ENCODE peak calls at places on chromosomes 13 and 19, in eight cellular contexts. N is stimulated activated CD4-positive, alpha-beta T cell treated with anti-CD3 and anti-CD28 coated beads, Interleukin-1b, Interleukin-23, amount 100 ng/mL, for 24 hours; J is left cardiac atrium; D is astrocyte of the spinal cord; L is effector CD4-positive, alpha-beta T cell; T is heart left ventricle; Y is HFFc6; E is CD4-positive, alpha-beta memory T cell. X is an unnamed sample.
A peak's percentile ranks its signal among the peaks of the same experiment; 100 is the strongest.

GRCh38 chr13:106570354-106570822 is 2.5 kb upstream of the ARGLU1 start:
- DNase-seq in L (peak; percentile 48), E (no peak), J (peak; percentile 90), Y (peak; percentile 5), N (no peak), D (no peak), T (peak; percentile 75), X (peak; percentile 22)

GRCh38 chr13:72536668-72537399 is 190.6 kb downstream of the MZT1 start:
- DNase-seq in E (no peak), J (no peak), Y (no peak), L (no peak), D (peak; percentile 25), T (no peak), N (no peak), X (no peak)

GRCh38 chr13:97352815-97353214 is 81.2 kb upstream of the RAP2A start:
- DNase-seq in D (no peak), Y (no peak), N (no peak), J (no peak), T (no peak), E (no peak), L (no peak), X (no peak)

GRCh38 chr19:43751466-43752220 is 3.1 kb downstream of the SMG9 start:
- DNase-seq in E (no peak), T (no peak), J (no peak), D (peak; percentile 53), N (no peak), Y (peak; percentile 60), L (no peak), X (no peak)

GRCh38 chr19:38949580-38950367 is 19.0 kb downstream of the MRPS12 start:
- DNase-seq in T (peak; percentile 85), E (peak; percentile 75), D (peak; percentile 82), L (peak; percentile 59), Y (no peak), N (peak; percentile 52), J (peak; percentile 93), X (peak; percentile 70)

GRCh38 chr13:45728759-45729158 is 26.6 kb downstream of the CBY2 start:
- DNase-seq in T (no peak), L (no peak), N (no peak), J (no peak), D (no peak), E (no peak), Y (no peak), X (no peak)

GRCh38 chr13:40440990-40441820 is 225.2 kb downstream of the FOXO1 start:
- DNase-seq in J (peak; percentile 85), D (peak; percentile 48), L (no peak), N (no peak), T (peak; percentile 80), Y (no peak), E (no peak), X (peak; percentile 31)

GRCh38 chr19:4732680-4733114 is 9.1 kb upstream of the DPP9 start:
- DNase-seq in Y (peak; percentile 53), T (no peak), L (peak; percentile 25), D (peak; percentile 35), J (no peak), E (peak; percentile 61), N (no peak), X (peak; percentile 71)

GRCh38 chr13:39952244-39953233 is 297.1 kb downstream of the COG6 start:
- DNase-seq in D (peak; percentile 49), T (no peak), N (no peak), Y (peak; percentile 20), E (peak; percentile 10), L (no peak), J (no peak), X (no peak)

GRCh38 chr19:45139286-45140143 is 21.3 kb downstream of the NKPD1 start:
- DNase-seq in L (no peak), N (no peak), T (no peak), E (no peak), J (no peak), D (no peak), Y (no peak), X (no peak)

GRCh38 chr13:67048084-67048792 is 181.9 kb downstream of the PCDH9 start:
- DNase-seq in L (no peak), T (no peak), N (no peak), E (no peak), Y (no peak), D (peak; percentile 93), J (no peak), X (no peak)

GRCh38 chr19:57560049-57560491 is 407 bp upstream of the ZNF550 start:
- DNase-seq in T (peak; percentile 42), D (peak; percentile 51), N (no peak), J (peak; percentile 59), Y (peak; percentile 81), L (no peak), E (no peak), X (peak; percentile 88)

GRCh38 chr19:4449022-4449825 is 8.4 kb downstream of the UBXN6 start:
- DNase-seq in L (no peak), E (no peak), N (no peak), J (peak; percentile 73), Y (no peak), T (peak; percentile 81), D (no peak), X (no peak)

GRCh38 chr13:83796364-83796763 is 85.9 kb downstream of the SLITRK1 start:
- DNase-seq in E (no peak), Y (no peak), L (no peak), T (no peak), D (no peak), N (no peak), J (no peak), X (no peak)

GRCh38 chr19:56837004-56837403 is 3.5 kb downstream of the PEG3 start:
- DNase-seq in D (no peak), L (no peak), Y (no peak), E (no peak), J (peak; percentile 32), T (no peak), N (no peak), X (no peak)

GRCh38 chr19:21202865-21203494 is 61.1 kb downstream of the ZNF431 start:
- DNase-seq in L (peak; percentile 5), N (no peak), E (peak; percentile 40), T (no peak), Y (peak; percentile 15), J (no peak), D (no peak), X (peak; percentile 20)

GRCh38 chr19:16199275-16199932 is 1.7 kb downstream of the AP1M1 start:
- DNase-seq in T (no peak), L (no peak), J (no peak), D (no peak), Y (no peak), N (no peak), E (no peak), X (no peak)

GRCh38 chr19:4754248-4754647 is 30.6 kb upstream of the DPP9 start:
- DNase-seq in N (no peak), T (no peak), J (no peak), E (no peak), L (no peak), D (no peak), Y (peak; percentile 10), X (no peak)

GRCh38 chr13:73141292-73141771 is 82.5 kb downstream of the KLF5 start:
- DNase-seq in L (no peak), Y (no peak), N (no peak), J (no peak), E (no peak), T (no peak), D (peak; percentile 40), X (no peak)

GRCh38 chr13:28754698-28755545 is 36.2 kb upstream of the SLC46A3 start:
- DNase-seq in Y (no peak), N (no peak), T (peak; percentile 52), D (peak; percentile 45), E (no peak), J (peak; percentile 58), L (no peak), X (peak; percentile 20)

GRCh38 chr19:918481-919156 is 1.5 kb downstream of the KISS1R start:
- DNase-seq in J (no peak), N (no peak), D (no peak), T (no peak), E (no peak), Y (no peak), L (no peak), X (no peak)

GRCh38 chr19:6272913-6273600 is 6.7 kb downstream of the MLLT1 start:
- DNase-seq in J (no peak), L (no peak), E (no peak), T (no peak), Y (no peak), N (no peak), D (no peak), X (no peak)

GRCh38 chr19:38173324-38174041 is 50.5 kb downstream of the DPF1 start:
- DNase-seq in D (peak; percentile 80), J (peak; percentile 76), Y (no peak), N (no peak), L (no peak), E (no peak), T (peak; percentile 86), X (peak; percentile 68)

GRCh38 chr13:30216111-30216510 is 91.2 kb downstream of the KATNAL1 start:
- DNase-seq in J (no peak), T (no peak), D (peak; percentile 77), Y (no peak), L (no peak), N (no peak), E (no peak), X (no peak)

GRCh38 chr19:11736696-11737095 is 2.0 kb downstream of the ZNF823 start:
- DNase-seq in D (peak; percentile 8), J (peak; percentile 58), Y (peak; percentile 77), T (peak; percentile 41), E (no peak), N (no peak), L (no peak), X (peak; percentile 41)

GRCh38 chr13:51959773-51960172 is 51.5 kb downstream of the ATP7B start:
- DNase-seq in Y (no peak), T (no peak), L (no peak), D (no peak), N (no peak), J (no peak), E (no peak), X (no peak)

GRCh38 chr13:35855531-35856019 is 275.6 kb downstream of the DCLK1 start:
- DNase-seq in N (no peak), T (no peak), D (no peak), L (no peak), Y (no peak), E (no peak), J (no peak), X (no peak)

GRCh38 chr19:28469544-28469943 is 743.4 kb downstream of the UQCRFS1 start:
- DNase-seq in Y (no peak), D (no peak), T (no peak), E (no peak), N (no peak), J (no peak), L (no peak), X (no peak)